ENCODE peak calls at places on chromosome 20, in four cellular contexts. E is body of pancreas, Y is iris pigment epithelial cell, M is islet precursor cell. T is an unnamed sample.

GRCh38 chr20:8082025-8082424 is 50.0 kb upstream of the PLCB1 start:
- DNase-seq in Y (peak; percentile 63), M (peak; percentile 53), E (no peak), T (peak; percentile 4)

GRCh38 chr20:50724851-50725721 is 6.3 kb upstream of the PARD6B start:
- DNase-seq in M (peak; percentile 99), E (peak; percentile 36), Y (peak; percentile 97), T (peak; percentile 88)

GRCh38 chr20:19858972-19859371 is 100.9 kb downstream of the RIN2 start:
- DNase-seq in M (no peak), E (no peak), Y (peak; percentile 28), T (no peak)

GRCh38 chr20:20366551-20366895 is 1.4 kb upstream of the INSM1 start:
- DNase-seq in M (no peak), E (no peak), Y (no peak), T (no peak)

GRCh38 chr20:43840382-43841070 is 74.1 kb upstream of the TOX2 start:
- DNase-seq in E (no peak), M (peak; percentile 63), Y (peak; percentile 36), T (peak; percentile 24)

GRCh38 chr20:1304711-1305515 is 24.0 kb downstream of the SDCBP2 start:
- DNase-seq in E (no peak), Y (no peak), M (no peak), T (no peak)

GRCh38 chr20:5658897-5659296 is 91.3 kb upstream of the SHLD1 start:
- DNase-seq in Y (peak; percentile 97), M (no peak), E (peak; percentile 14), T (peak; percentile 59)

GRCh38 chr20:24157213-24157612 is 168.6 kb upstream of the GGTLC1 start:
- DNase-seq in M (no peak), Y (no peak), E (no peak), T (no peak)

GRCh38 chr20:4318891-4319290 is 303.5 kb upstream of the RNF24 start:
- DNase-seq in E (no peak), M (no peak), Y (no peak), T (no peak)